ENCODE peak calls at places on chromosomes 2 and 18, in five cellular contexts. C is H9; O is renal cortical epithelial cell; V is KG1; A is effector CD4-positive, alpha-beta T cell. M is an unnamed sample.

GRCh38 chr18:70500748-70501147 is 211.9 kb downstream of the SOCS6 start:
- DNase-seq in V (no peak), C (no peak), O (no peak), A (no peak), M (no peak)

GRCh38 chr18:73741946-73742345 is 405.7 kb downstream of the FBXO15 start:
- DNase-seq in C (no peak), V (no peak), O (peak; percentile 12), A (no peak), M (no peak)

GRCh38 chr2:209933499-209934458 is 68.7 kb upstream of the RPE start:
- DNase-seq in C (no peak), V (no peak), A (no peak), O (peak; percentile 51), M (no peak)

GRCh38 chr2:75547345-75548035 is 13.2 kb downstream of the EVA1A start:
- DNase-seq in O (peak; percentile 90), V (no peak), C (no peak), A (no peak), M (no peak)

GRCh38 chr2:30641765-30642341 is 165.4 kb downstream of the CAPN13 start:
- DNase-seq in A (no peak), C (no peak), O (no peak), V (no peak), M (no peak)

GRCh38 chr18:22860807-22861206 is 72.3 kb upstream of the RBBP8 start:
- DNase-seq in A (no peak), V (no peak), C (no peak), O (no peak), M (no peak)

GRCh38 chr2:226790436-226790835 is 9.2 kb downstream of the IRS1 start:
- DNase-seq in C (no peak), A (no peak), V (no peak), O (no peak), M (no peak)

GRCh38 chr18:50806208-50806616 is 13.6 kb downstream of the MRO start:
- DNase-seq in C (peak; percentile 40), O (no peak), A (no peak), V (no peak), M (no peak)

GRCh38 chr2:113847144-113847543 is 42.7 kb upstream of the ACTR3 start:
- DNase-seq in A (no peak), V (no peak), O (peak; percentile 96), C (no peak), M (no peak)

M was measured in iPS-NIHi11.